ENCODE peak calls at places on chromosomes 16 and 17, in seven cellular contexts. One of them, this sample, is unnamed.

GRCh38 chr17:79042421-79043190 is 18.6 kb downstream of the C1QTNF1 start:
- DNase-seq in right lobe of liver: no peak
- DNase-seq in HCT116: peak; percentile 60
- DNase-seq in IMR-90: peak; percentile 59
- DNase-seq in uterus: peak; percentile 62
- DNase-seq in A549: peak; percentile 77
- DNase-seq in endothelial cell of umbilical vein: no peak
- DNase-seq in this sample: peak; percentile 87

GRCh38 chr17:78358538-78359215 is 1.2 kb downstream of the SOCS3 start:
- DNase-seq in right lobe of liver: no peak
- DNase-seq in IMR-90: peak; percentile 53
- DNase-seq in uterus: no peak
- DNase-seq in HCT116: no peak
- DNase-seq in endothelial cell of umbilical vein: peak; percentile 61
- DNase-seq in A549: peak; percentile 82
- DNase-seq in this sample: no peak

GRCh38 chr17:78890111-78890897 is 12.7 kb downstream of the CEP295NL start:
- DNase-seq in right lobe of liver: peak; percentile 66
- DNase-seq in IMR-90: no peak
- DNase-seq in uterus: no peak
- DNase-seq in HCT116: no peak
- DNase-seq in endothelial cell of umbilical vein: no peak
- DNase-seq in A549: no peak
- DNase-seq in this sample: no peak

GRCh38 chr16:50847166-50847565 is 105.3 kb downstream of the CYLD start:
- DNase-seq in HCT116: no peak
- DNase-seq in right lobe of liver: no peak
- DNase-seq in IMR-90: no peak
- DNase-seq in endothelial cell of umbilical vein: no peak
- DNase-seq in uterus: no peak
- DNase-seq in A549: no peak
- DNase-seq in this sample: no peak

GRCh38 chr17:17710728-17711541 is 29.7 kb downstream of the RAI1 start:
- DNase-seq in uterus: peak; percentile 82
- DNase-seq in IMR-90: peak; percentile 93
- DNase-seq in endothelial cell of umbilical vein: peak; percentile 95
- DNase-seq in HCT116: peak; percentile 72
- DNase-seq in A549: peak; percentile 95
- DNase-seq in right lobe of liver: no peak
- DNase-seq in this sample: peak; percentile 100

GRCh38 chr16:67449328-67449727 is 18.4 kb downstream of the HSD11B2 start:
- DNase-seq in A549: no peak
- DNase-seq in endothelial cell of umbilical vein: no peak
- DNase-seq in HCT116: no peak
- DNase-seq in uterus: no peak
- DNase-seq in IMR-90: no peak
- DNase-seq in right lobe of liver: no peak
- DNase-seq in this sample: no peak

GRCh38 chr17:49976163-49976827 is 7.3 kb downstream of the DLX4 start:
- DNase-seq in uterus: no peak
- DNase-seq in A549: no peak
- DNase-seq in HCT116: no peak
- DNase-seq in endothelial cell of umbilical vein: no peak
- DNase-seq in right lobe of liver: no peak
- DNase-seq in IMR-90: no peak
- DNase-seq in this sample: no peak

GRCh38 chr16:67967183-67967955 is 1.1 kb downstream of the SLC12A4 start:
- DNase-seq in endothelial cell of umbilical vein: peak; percentile 37
- DNase-seq in IMR-90: no peak
- DNase-seq in A549: no peak
- DNase-seq in right lobe of liver: no peak
- DNase-seq in HCT116: no peak
- DNase-seq in uterus: no peak
- DNase-seq in this sample: no peak

GRCh38 chr17:30954046-30954805 is 16.6 kb upstream of the RNF135 start:
- DNase-seq in HCT116: no peak
- DNase-seq in right lobe of liver: no peak
- DNase-seq in uterus: no peak
- DNase-seq in IMR-90: peak; percentile 24
- DNase-seq in endothelial cell of umbilical vein: no peak
- DNase-seq in A549: no peak
- DNase-seq in this sample: no peak

GRCh38 chr17:70029019-70029767 is 45.8 kb upstream of the KCNJ16 start:
- DNase-seq in A549: no peak
- DNase-seq in HCT116: no peak
- DNase-seq in uterus: no peak
- DNase-seq in right lobe of liver: no peak
- DNase-seq in endothelial cell of umbilical vein: no peak
- DNase-seq in IMR-90: no peak
- DNase-seq in this sample: no peak

GRCh38 chr17:78992542-78993212 is 13.0 kb upstream of the LGALS3BP start:
- DNase-seq in HCT116: no peak
- DNase-seq in endothelial cell of umbilical vein: no peak
- DNase-seq in uterus: peak; percentile 4
- DNase-seq in A549: no peak
- DNase-seq in IMR-90: no peak
- DNase-seq in right lobe of liver: peak; percentile 31
- DNase-seq in this sample: no peak

GRCh38 chr16:22189473-22190168 is 16.5 kb upstream of the EEF2K start:
- DNase-seq in endothelial cell of umbilical vein: peak; percentile 76
- DNase-seq in IMR-90: peak; percentile 16
- DNase-seq in right lobe of liver: peak; percentile 80
- DNase-seq in uterus: peak; percentile 79
- DNase-seq in A549: no peak
- DNase-seq in HCT116: no peak
- DNase-seq in this sample: no peak

GRCh38 chr16:22191966-22192260 is 14.2 kb upstream of the EEF2K start:
- DNase-seq in A549: no peak
- DNase-seq in endothelial cell of umbilical vein: no peak
- DNase-seq in IMR-90: peak; percentile 17
- DNase-seq in right lobe of liver: no peak
- DNase-seq in HCT116: no peak
- DNase-seq in uterus: no peak
- DNase-seq in this sample: no peak

GRCh38 chr16:22191089-22191965 is 14.8 kb upstream of the EEF2K start:
- DNase-seq in right lobe of liver: peak; percentile 100
- DNase-seq in endothelial cell of umbilical vein: peak; percentile 97
- DNase-seq in HCT116: peak; percentile 92
- DNase-seq in uterus: peak; percentile 100
- DNase-seq in IMR-90: peak; percentile 97
- DNase-seq in A549: peak; percentile 97
- DNase-seq in this sample: peak; percentile 77

GRCh38 chr16:22188595-22189442 is 17.3 kb upstream of the EEF2K start:
- DNase-seq in HCT116: peak; percentile 70
- DNase-seq in endothelial cell of umbilical vein: peak; percentile 89
- DNase-seq in A549: peak; percentile 92
- DNase-seq in uterus: peak; percentile 72
- DNase-seq in right lobe of liver: peak; percentile 72
- DNase-seq in IMR-90: peak; percentile 95
- DNase-seq in this sample: peak; percentile 49

GRCh38 chr16:22190169-22191088 is 15.6 kb upstream of the EEF2K start:
- DNase-seq in A549: peak; percentile 100
- DNase-seq in right lobe of liver: peak; percentile 100
- DNase-seq in uterus: peak; percentile 100
- DNase-seq in endothelial cell of umbilical vein: peak; percentile 100
- DNase-seq in HCT116: peak; percentile 99
- DNase-seq in IMR-90: peak; percentile 100
- DNase-seq in this sample: peak; percentile 76
- TF ChIP-seq POLR2A in A549: peak; percentile 28
- TF ChIP-seq POLR2A in right lobe of liver: peak; percentile 92
- TF ChIP-seq POLR2A in uterus: peak; percentile 89
- TF ChIP-seq POLR2A in endothelial cell of umbilical vein: peak; percentile 62
- TF ChIP-seq POLR2A in HCT116: no peak
- TF ChIP-seq POLR2A in IMR-90: no peak
- TF ChIP-seq POLR2A in this sample: peak; percentile 29

DNA sequence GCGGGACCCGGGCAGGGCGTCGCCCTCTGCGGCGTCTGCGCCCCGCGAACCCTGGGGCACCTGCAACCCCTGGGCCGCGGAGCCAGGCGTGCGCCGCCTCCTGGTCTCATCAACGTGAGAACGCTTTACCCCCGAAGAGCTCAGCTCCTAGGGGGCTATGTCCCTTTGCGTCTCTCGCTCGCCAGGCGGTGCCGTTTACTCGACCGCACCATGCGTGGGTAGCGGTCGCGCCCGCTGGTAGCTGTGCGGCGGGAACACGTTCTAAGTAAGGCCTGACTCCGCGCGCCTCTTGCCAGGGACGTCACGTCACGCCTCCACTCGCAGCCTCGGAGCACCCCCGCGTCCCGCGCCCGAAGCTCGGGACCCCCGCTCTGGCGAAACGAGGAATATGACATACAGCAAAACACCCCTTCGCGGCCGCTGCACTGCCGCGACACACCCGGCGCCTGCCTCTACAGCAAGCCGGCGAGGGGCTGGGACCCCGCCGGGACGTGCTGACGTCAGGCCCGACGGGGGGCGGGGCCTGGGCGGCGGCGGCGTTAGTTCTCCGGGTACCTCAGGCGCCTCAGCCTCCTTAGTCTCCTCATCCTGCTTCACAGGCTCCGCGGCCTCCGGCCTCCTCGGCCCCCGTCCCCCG is at the start of gene RAB11FIP3:
- DNase-seq in A549: peak; percentile 87
- DNase-seq in uterus: peak; percentile 81
- DNase-seq in HCT116: peak; percentile 29
- DNase-seq in right lobe of liver: peak; percentile 84
- DNase-seq in endothelial cell of umbilical vein: peak; percentile 88
- DNase-seq in IMR-90: peak; percentile 77
- DNase-seq in this sample: peak; percentile 92
- TF ChIP-seq POLR2A in A549: peak; percentile 79
- TF ChIP-seq POLR2A in uterus: peak; percentile 89
- TF ChIP-seq POLR2A in HCT116: peak; percentile 44
- TF ChIP-seq POLR2A in right lobe of liver: peak; percentile 89
- TF ChIP-seq POLR2A in endothelial cell of umbilical vein: peak; percentile 97
- TF ChIP-seq POLR2A in IMR-90: peak; percentile 62
- TF ChIP-seq POLR2A in this sample: peak; percentile 76

GRCh38 chr17:40068917-40069750 is 6.4 kb downstream of the THRA start:
- DNase-seq in right lobe of liver: peak; percentile 85
- DNase-seq in HCT116: no peak
- DNase-seq in uterus: peak; percentile 97
- DNase-seq in A549: peak; percentile 82
- DNase-seq in endothelial cell of umbilical vein: peak; percentile 75
- DNase-seq in IMR-90: peak; percentile 84
- DNase-seq in this sample: no peak

GRCh38 chr17:40070895-40071719 is 8.3 kb downstream of the THRA start:
- DNase-seq in uterus: peak; percentile 80
- DNase-seq in endothelial cell of umbilical vein: no peak
- DNase-seq in right lobe of liver: no peak
- DNase-seq in HCT116: no peak
- DNase-seq in IMR-90: no peak
- DNase-seq in A549: peak; percentile 84
- DNase-seq in this sample: no peak

GRCh38 chr17:40070644-40070894 is 7.8 kb downstream of the THRA start:
- DNase-seq in right lobe of liver: no peak
- DNase-seq in uterus: no peak
- DNase-seq in IMR-90: no peak
- DNase-seq in endothelial cell of umbilical vein: no peak
- DNase-seq in A549: no peak
- DNase-seq in HCT116: no peak
- DNase-seq in this sample: no peak

GRCh38 chr17:40068584-40068916 is 5.8 kb downstream of the THRA start:
- DNase-seq in HCT116: no peak
- DNase-seq in right lobe of liver: no peak
- DNase-seq in endothelial cell of umbilical vein: no peak
- DNase-seq in IMR-90: no peak
- DNase-seq in A549: no peak
- DNase-seq in uterus: no peak
- DNase-seq in this sample: no peak

DNA sequence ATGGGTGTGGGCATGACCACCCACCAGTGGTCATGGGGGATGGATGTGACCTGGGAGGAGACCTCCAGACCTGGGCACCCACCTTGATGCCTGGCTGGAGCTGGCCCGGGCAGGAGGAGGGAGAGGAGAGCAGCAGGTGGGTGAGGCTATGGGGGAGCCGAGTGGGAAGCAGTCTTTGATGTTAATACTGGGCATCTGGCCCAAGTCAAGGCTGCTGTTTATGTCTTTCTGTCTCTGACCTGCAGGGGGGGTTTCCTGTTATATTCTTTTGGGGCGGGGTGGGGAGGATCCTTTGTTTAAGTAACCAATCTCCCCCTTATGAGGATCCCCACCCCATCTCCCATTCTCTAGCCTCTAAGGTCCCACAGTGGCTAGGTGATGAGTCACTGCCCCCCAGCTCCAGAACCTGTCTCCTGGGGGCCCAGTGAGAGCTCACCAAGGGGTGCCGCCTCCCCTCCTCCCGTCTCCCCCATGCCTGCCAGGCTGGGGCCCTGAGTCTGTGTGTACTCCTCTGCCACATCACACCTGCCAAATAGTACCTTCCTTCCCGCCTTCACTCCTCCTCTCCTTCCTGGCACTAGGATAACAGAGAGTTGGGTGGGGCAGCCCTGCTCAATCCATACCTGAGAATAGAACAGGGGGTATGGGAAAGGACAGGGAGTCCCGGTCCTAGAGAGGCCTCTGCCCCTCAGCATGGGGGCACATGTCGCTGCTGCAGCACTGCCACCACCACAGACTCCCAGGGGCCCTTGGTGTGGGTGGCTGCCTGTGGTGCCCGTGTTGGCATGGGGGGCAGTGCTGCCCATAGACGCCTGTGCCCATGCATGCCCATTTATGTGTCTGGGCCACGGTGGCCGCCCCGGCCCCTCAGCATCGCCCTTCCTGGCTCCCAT is 7.2 kb downstream of the THRA start:
- DNase-seq in IMR-90: peak; percentile 46
- DNase-seq in uterus: peak; percentile 82
- DNase-seq in right lobe of liver: no peak
- DNase-seq in endothelial cell of umbilical vein: peak; percentile 53
- DNase-seq in HCT116: no peak
- DNase-seq in A549: peak; percentile 78
- DNase-seq in this sample: no peak
- TF ChIP-seq POLR2A in IMR-90: no peak
- TF ChIP-seq POLR2A in uterus: no peak
- TF ChIP-seq POLR2A in right lobe of liver: no peak
- TF ChIP-seq POLR2A in endothelial cell of umbilical vein: no peak
- TF ChIP-seq POLR2A in HCT116: no peak
- TF ChIP-seq POLR2A in A549: no peak
- TF ChIP-seq POLR2A in this sample: no peak

DNA sequence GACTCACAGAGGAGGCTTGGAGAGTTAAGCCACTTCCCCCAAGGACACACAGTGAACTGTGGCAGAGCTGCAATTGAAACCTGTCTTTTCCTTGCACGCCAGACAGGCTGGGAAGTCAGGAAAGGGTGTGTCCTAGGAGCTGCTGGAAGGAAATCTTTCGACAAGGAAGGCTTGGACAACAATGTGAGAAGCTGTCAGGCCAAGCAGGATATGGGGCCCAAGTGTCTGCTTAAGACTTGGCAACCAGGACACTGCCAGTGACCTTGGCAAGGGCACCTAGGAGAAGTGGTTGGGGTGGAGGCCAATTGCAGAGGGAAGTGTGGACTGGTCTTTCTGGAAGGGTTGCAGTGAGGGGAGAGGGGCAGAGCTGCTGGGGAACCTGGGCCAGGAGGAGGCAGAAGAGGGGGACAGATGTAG is 2.1 kb upstream of the CAMKK1 start:
- DNase-seq in HCT116: no peak
- DNase-seq in endothelial cell of umbilical vein: peak; percentile 60
- DNase-seq in right lobe of liver: no peak
- DNase-seq in uterus: peak; percentile 47
- DNase-seq in IMR-90: peak; percentile 47
- DNase-seq in A549: peak; percentile 52
- DNase-seq in this sample: peak; percentile 53
- TF ChIP-seq POLR2A in HCT116: no peak
- TF ChIP-seq POLR2A in endothelial cell of umbilical vein: no peak
- TF ChIP-seq POLR2A in right lobe of liver: no peak
- TF ChIP-seq POLR2A in uterus: no peak
- TF ChIP-seq POLR2A in IMR-90: no peak
- TF ChIP-seq POLR2A in A549: no peak
- TF ChIP-seq POLR2A in this sample: peak; percentile 10